ENCODE peak calls at places on chromosome 6, in nine cellular contexts. One of them, this sample, is unnamed.

GRCh38 chr6:108966855-108967755 is 118.9 kb downstream of the ARMC2 start:
- DNase-seq in A673: peak; percentile 56
- DNase-seq in HepG2: peak; percentile 43
- DNase-seq in uterus: no peak
- DNase-seq in right atrium auricular region: no peak
- DNase-seq in Karpas-422: no peak
- DNase-seq in psoas muscle: peak; percentile 36
- DNase-seq in dorsolateral prefrontal cortex: no peak
- DNase-seq in tibial artery: no peak
- DNase-seq in this sample: no peak

GRCh38 chr6:18883851-18884250 is 496.7 kb downstream of the RNF144B start:
- DNase-seq in HepG2: no peak
- DNase-seq in psoas muscle: no peak
- DNase-seq in A673: no peak
- DNase-seq in dorsolateral prefrontal cortex: no peak
- DNase-seq in tibial artery: no peak
- DNase-seq in uterus: no peak
- DNase-seq in right atrium auricular region: no peak
- DNase-seq in Karpas-422: no peak
- DNase-seq in this sample: no peak

GRCh38 chr6:55868910-55869479 is 6.4 kb downstream of the BMP5 start:
- DNase-seq in uterus: no peak
- DNase-seq in Karpas-422: no peak
- DNase-seq in psoas muscle: no peak
- DNase-seq in A673: peak; percentile 18
- DNase-seq in right atrium auricular region: no peak
- DNase-seq in dorsolateral prefrontal cortex: no peak
- DNase-seq in tibial artery: no peak
- DNase-seq in HepG2: no peak
- DNase-seq in this sample: no peak

GRCh38 chr6:88650029-88650619 is 313.3 kb downstream of the RNGTT start:
- DNase-seq in uterus: no peak
- DNase-seq in HepG2: no peak
- DNase-seq in tibial artery: no peak
- DNase-seq in dorsolateral prefrontal cortex: no peak
- DNase-seq in psoas muscle: no peak
- DNase-seq in right atrium auricular region: no peak
- DNase-seq in A673: no peak
- DNase-seq in Karpas-422: no peak
- DNase-seq in this sample: no peak

GRCh38 chr6:19311786-19312185 is 525.4 kb upstream of the ID4 start:
- DNase-seq in right atrium auricular region: no peak
- DNase-seq in tibial artery: no peak
- DNase-seq in A673: peak; percentile 31
- DNase-seq in HepG2: no peak
- DNase-seq in uterus: no peak
- DNase-seq in dorsolateral prefrontal cortex: no peak
- DNase-seq in psoas muscle: no peak
- DNase-seq in Karpas-422: no peak
- DNase-seq in this sample: no peak

GRCh38 chr6:106287215-106287614 is 38.3 kb downstream of the ATG5 start:
- DNase-seq in uterus: no peak
- DNase-seq in dorsolateral prefrontal cortex: no peak
- DNase-seq in right atrium auricular region: no peak
- DNase-seq in A673: no peak
- DNase-seq in HepG2: no peak
- DNase-seq in psoas muscle: no peak
- DNase-seq in tibial artery: no peak
- DNase-seq in Karpas-422: no peak
- DNase-seq in this sample: no peak

GRCh38 chr6:144678844-144679243 is 393.7 kb downstream of the UTRN start:
- DNase-seq in Karpas-422: no peak
- DNase-seq in uterus: no peak
- DNase-seq in dorsolateral prefrontal cortex: no peak
- DNase-seq in right atrium auricular region: no peak
- DNase-seq in psoas muscle: no peak
- DNase-seq in tibial artery: no peak
- DNase-seq in A673: no peak
- DNase-seq in HepG2: no peak
- DNase-seq in this sample: no peak

GRCh38 chr6:2229039-2229438 is 16.4 kb downstream of the GMDS start:
- DNase-seq in uterus: no peak
- DNase-seq in A673: no peak
- DNase-seq in tibial artery: no peak
- DNase-seq in HepG2: no peak
- DNase-seq in psoas muscle: no peak
- DNase-seq in right atrium auricular region: no peak
- DNase-seq in dorsolateral prefrontal cortex: no peak
- DNase-seq in Karpas-422: no peak
- DNase-seq in this sample: no peak

GRCh38 chr6:132060591-132060990 is 109.4 kb upstream of the CCN2 start:
- DNase-seq in uterus: no peak
- DNase-seq in tibial artery: no peak
- DNase-seq in A673: no peak
- DNase-seq in HepG2: peak; percentile 23
- DNase-seq in dorsolateral prefrontal cortex: no peak
- DNase-seq in psoas muscle: no peak
- DNase-seq in Karpas-422: no peak
- DNase-seq in right atrium auricular region: no peak
- DNase-seq in this sample: no peak

GRCh38 chr6:74343804-74344203 is 647.8 kb downstream of the CD109 start:
- DNase-seq in A673: peak; percentile 5
- DNase-seq in dorsolateral prefrontal cortex: no peak
- DNase-seq in Karpas-422: peak; percentile 46
- DNase-seq in uterus: no peak
- DNase-seq in tibial artery: no peak
- DNase-seq in psoas muscle: no peak
- DNase-seq in HepG2: peak; percentile 4
- DNase-seq in right atrium auricular region: no peak
- DNase-seq in this sample: no peak

GRCh38 chr6:93624408-93624807 is 205.0 kb upstream of the EPHA7 start:
- DNase-seq in Karpas-422: no peak
- DNase-seq in HepG2: no peak
- DNase-seq in dorsolateral prefrontal cortex: peak; percentile 7
- DNase-seq in A673: peak; percentile 64
- DNase-seq in psoas muscle: no peak
- DNase-seq in right atrium auricular region: no peak
- DNase-seq in tibial artery: no peak
- DNase-seq in uterus: no peak
- DNase-seq in this sample: no peak

GRCh38 chr6:73854998-73855718 is 159.2 kb downstream of the CD109 start:
- DNase-seq in A673: peak; percentile 83
- DNase-seq in tibial artery: no peak
- DNase-seq in psoas muscle: no peak
- DNase-seq in HepG2: peak; percentile 46
- DNase-seq in right atrium auricular region: no peak
- DNase-seq in dorsolateral prefrontal cortex: no peak
- DNase-seq in Karpas-422: peak; percentile 84
- DNase-seq in uterus: no peak
- DNase-seq in this sample: no peak

GRCh38 chr6:3747100-3747737 is 4.3 kb downstream of the PXDC1 start:
- DNase-seq in right atrium auricular region: no peak
- DNase-seq in uterus: no peak
- DNase-seq in psoas muscle: no peak
- DNase-seq in dorsolateral prefrontal cortex: no peak
- DNase-seq in HepG2: no peak
- DNase-seq in A673: no peak
- DNase-seq in tibial artery: peak; percentile 62
- DNase-seq in Karpas-422: no peak
- DNase-seq in this sample: no peak

GRCh38 chr6:137589067-137589848 is 95.1 kb upstream of the OLIG3 start:
- DNase-seq in psoas muscle: no peak
- DNase-seq in uterus: no peak
- DNase-seq in Karpas-422: peak; percentile 95
- DNase-seq in HepG2: peak; percentile 92
- DNase-seq in dorsolateral prefrontal cortex: no peak
- DNase-seq in tibial artery: no peak
- DNase-seq in right atrium auricular region: no peak
- DNase-seq in A673: peak; percentile 76
- DNase-seq in this sample: no peak

GRCh38 chr6:158560787-158561246 is 926 bp downstream of the TMEM181 start:
- DNase-seq in tibial artery: peak; percentile 62
- DNase-seq in uterus: no peak
- DNase-seq in dorsolateral prefrontal cortex: no peak
- DNase-seq in right atrium auricular region: no peak
- DNase-seq in HepG2: no peak
- DNase-seq in psoas muscle: no peak
- DNase-seq in A673: peak; percentile 45
- DNase-seq in Karpas-422: no peak
- DNase-seq in this sample: no peak

DNA sequence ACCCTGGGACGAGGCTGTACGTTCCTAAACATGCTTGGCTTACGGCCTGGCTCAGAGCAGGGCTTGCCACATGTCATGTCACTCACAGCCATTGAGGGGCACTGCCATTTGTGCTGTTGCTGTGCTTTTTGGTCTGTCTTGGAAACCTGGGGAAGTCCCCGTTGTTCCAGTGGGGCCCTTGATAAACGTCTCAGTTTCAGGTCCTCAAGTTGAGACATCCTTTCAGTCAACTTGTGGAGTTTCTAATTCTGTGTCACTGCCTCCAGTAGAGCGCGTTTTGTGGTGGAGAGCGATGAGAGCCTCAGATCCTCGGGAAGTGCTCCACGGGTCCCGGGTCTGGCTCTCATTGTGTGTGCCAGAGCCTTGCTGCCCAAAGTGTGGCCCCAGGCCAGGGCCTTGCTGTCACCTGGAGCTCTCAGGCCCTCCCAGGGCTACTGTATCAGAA is 43.0 kb upstream of the CCR6 start:
- DNase-seq in tibial artery: no peak
- DNase-seq in psoas muscle: no peak
- DNase-seq in A673: no peak
- DNase-seq in Karpas-422: peak; percentile 66
- DNase-seq in right atrium auricular region: no peak
- DNase-seq in HepG2: no peak
- DNase-seq in dorsolateral prefrontal cortex: no peak
- DNase-seq in uterus: no peak
- DNase-seq in this sample: no peak
- H3K27ac ChIP-seq in tibial artery: no peak overlapping the region
- H3K27ac ChIP-seq in psoas muscle: no peak overlapping the region
- H3K27ac ChIP-seq in A673: no peak overlapping the region
- H3K27ac ChIP-seq in Karpas-422: no peak overlapping the region
- H3K27ac ChIP-seq in right atrium auricular region: no peak overlapping the region
- H3K27ac ChIP-seq in HepG2: no peak overlapping the region
- H3K27ac ChIP-seq in dorsolateral prefrontal cortex: no peak overlapping the region
- H3K27ac ChIP-seq in uterus: no peak overlapping the region
- H3K27ac ChIP-seq in this sample: no peak overlapping the region

GRCh38 chr6:111118816-111119215 is 31.5 kb downstream of the SLC16A10 start:
- DNase-seq in tibial artery: no peak
- DNase-seq in uterus: no peak
- DNase-seq in psoas muscle: no peak
- DNase-seq in HepG2: no peak
- DNase-seq in dorsolateral prefrontal cortex: no peak
- DNase-seq in Karpas-422: no peak
- DNase-seq in right atrium auricular region: no peak
- DNase-seq in A673: no peak
- DNase-seq in this sample: no peak

GRCh38 chr6:111119550-111120329 is 32.4 kb downstream of the SLC16A10 start:
- DNase-seq in Karpas-422: no peak
- DNase-seq in HepG2: no peak
- DNase-seq in right atrium auricular region: no peak
- DNase-seq in psoas muscle: no peak
- DNase-seq in uterus: no peak
- DNase-seq in A673: no peak
- DNase-seq in dorsolateral prefrontal cortex: no peak
- DNase-seq in tibial artery: no peak
- DNase-seq in this sample: no peak

GRCh38 chr6:111113731-111114438 is 26.6 kb downstream of the SLC16A10 start:
- DNase-seq in uterus: no peak
- DNase-seq in dorsolateral prefrontal cortex: no peak
- DNase-seq in tibial artery: no peak
- DNase-seq in HepG2: no peak
- DNase-seq in right atrium auricular region: peak; percentile 65
- DNase-seq in Karpas-422: no peak
- DNase-seq in A673: no peak
- DNase-seq in psoas muscle: peak; percentile 49
- DNase-seq in this sample: no peak

GRCh38 chr6:111114484-111114883 is 27.2 kb downstream of the SLC16A10 start:
- DNase-seq in right atrium auricular region: no peak
- DNase-seq in dorsolateral prefrontal cortex: no peak
- DNase-seq in psoas muscle: no peak
- DNase-seq in HepG2: no peak
- DNase-seq in uterus: no peak
- DNase-seq in A673: no peak
- DNase-seq in tibial artery: no peak
- DNase-seq in Karpas-422: no peak
- DNase-seq in this sample: no peak
- H3K27ac ChIP-seq in right atrium auricular region: peak overlapping the region; percentile 59
- H3K27ac ChIP-seq in dorsolateral prefrontal cortex: no peak overlapping the region
- H3K27ac ChIP-seq in psoas muscle: peak overlapping the region; percentile 85
- H3K27ac ChIP-seq in HepG2: no peak overlapping the region
- H3K27ac ChIP-seq in uterus: no peak overlapping the region
- H3K27ac ChIP-seq in A673: no peak overlapping the region
- H3K27ac ChIP-seq in tibial artery: no peak overlapping the region
- H3K27ac ChIP-seq in Karpas-422: no peak overlapping the region
- H3K27ac ChIP-seq in this sample: no peak overlapping the region

DNA sequence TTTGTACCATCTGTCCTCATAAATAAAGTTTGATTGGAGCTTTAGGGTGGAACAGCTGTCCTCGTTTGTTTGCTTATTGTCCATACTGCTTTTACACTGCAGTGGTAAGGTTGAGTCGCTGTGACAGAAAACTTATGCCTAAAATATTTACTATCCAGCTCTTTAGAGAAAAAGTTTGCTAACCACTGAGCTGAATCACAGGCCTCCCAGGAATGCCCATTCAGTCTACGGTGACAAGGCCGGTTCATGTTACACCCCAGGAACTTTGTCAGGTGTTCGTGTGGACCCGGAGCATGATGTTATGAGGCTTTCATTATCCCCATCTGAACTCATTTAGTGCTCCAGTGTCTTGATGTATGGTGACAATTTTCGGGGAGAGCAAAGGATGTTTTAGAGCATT is 401.2 kb downstream of the SAMD5 start:
- DNase-seq in tibial artery: no peak
- DNase-seq in A673: no peak
- DNase-seq in right atrium auricular region: no peak
- DNase-seq in psoas muscle: no peak
- DNase-seq in Karpas-422: no peak
- DNase-seq in HepG2: no peak
- DNase-seq in dorsolateral prefrontal cortex: no peak
- DNase-seq in uterus: no peak
- DNase-seq in this sample: no peak
- H3K27ac ChIP-seq in tibial artery: no peak overlapping the region
- H3K27ac ChIP-seq in A673: no peak overlapping the region
- H3K27ac ChIP-seq in right atrium auricular region: no peak overlapping the region
- H3K27ac ChIP-seq in psoas muscle: no peak overlapping the region
- H3K27ac ChIP-seq in Karpas-422: no peak overlapping the region
- H3K27ac ChIP-seq in HepG2: no peak overlapping the region
- H3K27ac ChIP-seq in dorsolateral prefrontal cortex: no peak overlapping the region
- H3K27ac ChIP-seq in uterus: no peak overlapping the region
- H3K27ac ChIP-seq in this sample: no peak overlapping the region

DNA sequence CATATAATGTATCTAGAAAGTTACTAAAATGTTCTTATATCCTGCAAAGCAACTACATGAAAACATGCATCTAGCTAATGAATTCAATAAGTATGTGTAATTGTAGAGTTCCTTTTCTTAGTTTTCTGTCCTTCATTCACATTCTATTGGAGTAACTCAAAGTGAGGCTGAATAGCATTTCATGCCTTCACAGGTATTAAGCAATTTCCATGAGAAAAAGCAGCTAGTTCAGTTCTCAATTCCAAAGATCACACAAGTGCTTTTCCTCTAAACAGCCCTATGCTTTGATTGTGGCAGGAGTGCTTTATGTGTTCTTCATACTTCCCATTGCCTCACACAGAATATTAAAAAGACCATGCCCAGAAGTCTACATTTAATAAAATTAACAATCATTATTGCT is 274.9 kb downstream of the RFPL4B start:
- DNase-seq in right atrium auricular region: no peak
- DNase-seq in dorsolateral prefrontal cortex: no peak
- DNase-seq in Karpas-422: no peak
- DNase-seq in uterus: no peak
- DNase-seq in tibial artery: no peak
- DNase-seq in HepG2: no peak
- DNase-seq in psoas muscle: no peak
- DNase-seq in A673: no peak
- DNase-seq in this sample: no peak
- H3K27ac ChIP-seq in right atrium auricular region: no peak overlapping the region
- H3K27ac ChIP-seq in dorsolateral prefrontal cortex: peak overlapping the region; percentile 50
- H3K27ac ChIP-seq in Karpas-422: no peak overlapping the region
- H3K27ac ChIP-seq in uterus: no peak overlapping the region
- H3K27ac ChIP-seq in tibial artery: no peak overlapping the region
- H3K27ac ChIP-seq in HepG2: no peak overlapping the region
- H3K27ac ChIP-seq in psoas muscle: no peak overlapping the region
- H3K27ac ChIP-seq in A673: no peak overlapping the region
- H3K27ac ChIP-seq in this sample: no peak overlapping the region